ENCODE peak calls at places on chromosomes 7 and 10, in nine cellular contexts. N is HFF-Myc; C is M059J; U is naive thymus-derived CD8-positive, alpha-beta T cell; H is T-helper 2 cell; J is fibroblast of mammary gland; B is activated effector memory CD4-positive, alpha-beta T cell treated with anti-CD3 and anti-CD28 coated beads, Interleukin-2, amount 50 U/mL, for 16 hours; M is activated T-helper 1 cell treated with Interleukin-2 at 50 U/mL for 16 hours; K is anterior cingulate cortex. S is an unnamed sample.

GRCh38 chr10:25232229-25232628 is 57.4 kb downstream of the GPR158 start:
- DNase-seq in H (no peak), N (no peak), B (no peak), U (no peak), C (no peak), J (no peak), M (no peak), K (peak), S (no peak)

GRCh38 chr10:114684085-114684821 is 26.2 kb upstream of the ABLIM1 start:
- DNase-seq in H (no peak), C (peak), N (no peak), U (no peak), K (peak), M (no peak), J (peak), B (no peak), S (no peak)

GRCh38 chr7:74656421-74656910 is 1.1 kb upstream of the GTF2I start:
- DNase-seq in N (no peak), H (peak), U (peak), B (peak), K (peak), J (peak), C (peak), M (peak), S (peak)

GRCh38 chr7:151697515-151697895 is 177.8 kb upstream of the RHEB start:
- DNase-seq in K (no peak), C (no peak), B (no peak), H (no peak), M (no peak), N (no peak), J (no peak), U (no peak), S (no peak)

GRCh38 chr10:5393529-5393928 is 11.1 kb downstream of the TUBAL3 start:
- DNase-seq in K (no peak), J (no peak), N (no peak), M (no peak), B (no peak), H (no peak), C (no peak), U (no peak), S (no peak)

GRCh38 chr10:101273330-101273729 is 44.1 kb upstream of the LBX1 start:
- DNase-seq in J (no peak), K (no peak), N (no peak), H (no peak), M (no peak), B (no peak), C (no peak), U (no peak), S (no peak)

GRCh38 chr10:75403144-75404022 is 1.8 kb upstream of the ZNF503 start:
- DNase-seq in H (no peak), N (no peak), M (no peak), C (peak), U (no peak), J (peak), B (no peak), K (peak), S (no peak)

GRCh38 chr7:112448891-112449290 is 1.4 kb upstream of the IFRD1 start:
- DNase-seq in N (no peak), J (no peak), M (no peak), C (peak), H (no peak), U (no peak), K (no peak), B (no peak), S (no peak)

GRCh38 chr7:83704564-83704963 is 55.6 kb upstream of the SEMA3E start:
- DNase-seq in M (no peak), J (no peak), N (no peak), C (no peak), H (no peak), K (no peak), U (no peak), B (no peak), S (no peak)

GRCh38 chr10:132028706-132029105 is 37.0 kb upstream of the JAKMIP3 start:
- DNase-seq in K (no peak), J (no peak), H (no peak), N (no peak), B (peak), U (no peak), M (no peak), C (no peak), S (no peak)

S was measured in activated B cell treated with CpG ODN at 0.5 μM for 24 hours.